ENCODE peak calls at places on chromosomes 1 and 21, in eight cellular contexts. S is breast epithelium; D is endothelial cell; J is AG09309; P is CD8-positive, alpha-beta T cell; A is GM10248; R is tibial artery; C is BE2C. N is an unnamed sample.

GRCh38 chr1:28934676-28935075 is 20.3 kb downstream of the EPB41 start:
- DNase-seq in R (no peak), A (no peak), J (no peak), P (no peak), S (no peak), D (no peak), C (no peak), N (no peak)

GRCh38 chr1:2132222-2133038 is 62.1 kb downstream of the FAAP20 start:
- DNase-seq in D (peak), C (peak), A (no peak), R (peak), P (peak), J (no peak), S (no peak), N (no peak)

GRCh38 chr1:247337250-247337746 is 5.6 kb upstream of the ZNF496 start:
- DNase-seq in R (no peak), S (no peak), P (no peak), D (no peak), A (no peak), J (no peak), C (no peak), N (no peak)

GRCh38 chr1:95640746-95641145 is 406.7 kb downstream of the RWDD3 start:
- DNase-seq in J (no peak), A (no peak), S (peak), D (no peak), P (no peak), C (peak), R (no peak), N (no peak)

GRCh38 chr21:45219517-45219916 is 68.2 kb downstream of the POFUT2 start:
- DNase-seq in R (no peak), D (no peak), C (no peak), S (no peak), A (no peak), J (no peak), P (no peak), N (no peak)

GRCh38 chr21:25956993-25957714 is 213.4 kb downstream of the APP start:
- DNase-seq in R (no peak), J (peak), S (no peak), A (no peak), P (no peak), D (no peak), C (no peak), N (no peak)

GRCh38 chr1:59601032-59601431 is 213.7 kb upstream of the HOOK1 start:
- DNase-seq in D (no peak), J (peak), S (no peak), A (no peak), C (no peak), P (no peak), R (peak), N (no peak)

GRCh38 chr1:206575165-206575893 is 36.9 kb downstream of the EIF2D start:
- DNase-seq in S (no peak), A (no peak), D (no peak), P (peak), R (no peak), J (peak), C (no peak), N (no peak)

GRCh38 chr1:100622037-100622436 is 84.1 kb downstream of the GPR88 start:
- DNase-seq in J (peak), D (no peak), C (no peak), P (no peak), R (no peak), A (no peak), S (no peak), N (no peak)

GRCh38 chr1:177869586-177869985 is 100.3 kb downstream of the SEC16B start:
- DNase-seq in R (no peak), A (no peak), J (no peak), S (no peak), C (no peak), P (no peak), D (no peak), N (no peak)

GRCh38 chr1:68919070-68919469 is 422.2 kb upstream of the DEPDC1 start:
- DNase-seq in P (no peak), A (no peak), D (no peak), R (no peak), S (no peak), J (no peak), C (no peak), N (no peak)

GRCh38 chr1:225999912-226000337 is 782 bp upstream of the SDE2 start:
- DNase-seq in R (no peak), D (no peak), A (peak), J (no peak), S (no peak), P (no peak), C (no peak), N (no peak)
- TF ChIP-seq CTCF in R (no peak), D (no peak), A (no peak), J (no peak), S (no peak), P (no peak), C (no peak), N (no peak)

GRCh38 chr21:19433623-19434022 is 1030.0 kb upstream of the TMPRSS15 start:
- DNase-seq in D (no peak), P (no peak), S (no peak), J (no peak), A (no peak), C (peak), R (no peak), N (no peak)
- TF ChIP-seq CTCF in D (no peak), P (no peak), S (no peak), J (no peak), A (no peak), C (no peak), R (no peak), N (no peak)

DNA sequence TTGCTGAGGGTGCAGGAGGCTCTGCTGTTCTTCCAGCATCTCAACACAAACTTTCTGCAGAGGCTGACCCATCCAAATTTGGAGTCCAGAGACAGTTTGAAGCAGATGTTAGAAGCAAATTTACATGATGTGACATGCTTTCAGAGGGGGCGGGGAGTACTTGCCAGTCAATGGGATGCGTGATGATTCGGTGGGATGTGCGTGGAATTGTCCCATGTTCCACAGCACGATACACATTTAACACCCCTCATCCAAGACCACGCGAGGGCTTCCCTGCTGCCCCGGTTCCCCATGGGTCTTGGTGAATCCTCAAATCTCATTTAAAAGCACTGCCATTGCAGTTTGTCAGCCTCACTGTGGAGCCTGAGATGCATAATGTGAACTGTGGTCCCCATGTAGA is 78.6 kb upstream of the TLR5 start:
- DNase-seq in R (no peak), C (no peak), D (no peak), S (no peak), J (no peak), A (no peak), P (no peak), N (no peak)
- TF ChIP-seq CTCF in R (no peak), C (no peak), D (no peak), S (no peak), J (no peak), A (no peak), P (no peak), N (no peak)

DNA sequence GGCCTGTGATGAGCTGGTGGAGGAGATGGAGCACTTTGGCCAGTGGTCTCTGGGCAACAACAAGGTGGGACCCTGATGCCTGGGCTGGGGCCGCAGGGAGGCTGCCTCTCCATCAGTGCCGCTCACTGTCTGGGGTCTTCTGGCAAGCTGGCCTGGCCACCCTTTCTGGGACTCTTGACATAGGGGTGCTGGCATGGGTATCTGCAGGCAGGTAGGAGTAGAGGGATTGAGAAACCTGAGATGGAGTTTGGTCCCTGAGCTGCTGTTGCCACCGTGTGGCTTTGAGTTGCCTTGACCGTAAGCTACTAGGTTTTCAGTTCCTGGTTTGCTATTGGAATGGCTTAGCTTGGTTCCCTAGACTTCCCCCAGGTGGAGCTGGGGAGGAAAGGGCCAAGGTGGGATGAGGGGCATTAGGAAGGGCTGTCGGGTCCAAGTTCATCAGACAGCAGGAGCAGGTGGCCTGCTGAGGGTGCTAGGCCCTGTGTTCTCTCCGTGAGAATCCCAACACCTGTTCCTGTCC is 13.2 kb upstream of the MFN2 start:
- DNase-seq in D (peak), A (peak), S (no peak), R (no peak), J (no peak), P (no peak), C (peak), N (no peak)
- TF ChIP-seq CTCF in D (no peak), A (peak), S (peak), R (peak), J (peak), P (no peak), C (peak), N (peak)

GRCh38 chr21:14858309-14858708 is 206.5 kb downstream of the NRIP1 start:
- DNase-seq in R (no peak), S (no peak), A (no peak), C (no peak), P (no peak), D (no peak), J (no peak), N (no peak)

GRCh38 chr21:14866859-14867560 is 197.8 kb downstream of the NRIP1 start:
- DNase-seq in C (no peak), J (no peak), A (no peak), R (no peak), D (no peak), S (no peak), P (no peak), N (peak)

GRCh38 chr21:14864211-14865021 is 200.4 kb downstream of the NRIP1 start:
- DNase-seq in J (peak), D (peak), C (peak), P (peak), A (peak), S (no peak), R (no peak), N (no peak)

GRCh38 chr21:14863745-14864210 is 201.0 kb downstream of the NRIP1 start:
- DNase-seq in D (no peak), A (no peak), J (no peak), S (no peak), R (no peak), P (no peak), C (no peak), N (no peak)

DNA sequence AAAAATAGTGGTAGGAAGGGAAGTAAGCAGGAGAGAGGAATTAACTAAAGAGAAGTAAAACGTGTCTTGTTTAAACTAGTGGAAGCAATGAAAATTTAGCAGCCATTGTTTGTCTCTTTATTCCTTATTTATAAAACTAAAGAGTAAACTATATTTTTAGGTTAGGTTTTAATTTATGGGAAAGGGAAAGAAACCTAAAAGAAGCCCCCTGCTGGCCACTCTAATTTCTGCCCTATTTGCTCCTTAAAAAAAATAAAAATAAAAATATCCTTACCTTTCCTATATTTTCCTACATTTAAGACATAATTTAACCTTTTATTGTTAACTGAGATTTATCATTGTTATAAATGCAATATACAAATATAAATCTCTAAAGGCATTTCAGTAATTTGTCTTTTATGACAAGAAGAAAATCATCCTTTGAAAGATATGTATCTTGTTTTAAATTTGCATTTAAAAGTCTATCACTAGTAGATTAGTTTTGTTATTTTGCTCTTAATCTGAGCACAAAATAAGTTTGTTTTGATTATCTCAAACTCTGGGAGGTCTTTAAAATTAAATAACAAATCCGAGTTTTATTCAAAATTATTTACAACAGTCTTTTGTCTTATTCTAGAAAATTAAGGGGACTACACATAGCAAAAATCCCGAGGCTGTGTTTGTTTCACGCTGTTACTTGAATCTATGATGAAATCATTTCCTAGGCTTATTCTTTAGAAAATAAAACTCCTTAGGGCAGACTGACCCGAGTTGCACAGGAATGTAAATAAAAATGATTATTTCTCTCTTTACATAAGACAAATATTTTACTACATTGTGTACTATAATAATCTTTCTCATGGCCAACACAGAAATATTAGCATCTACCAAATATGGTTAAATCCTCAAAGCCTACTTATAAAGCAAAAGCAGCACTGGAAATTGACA is 201.7 kb downstream of the NRIP1 start:
- DNase-seq in R (no peak), P (no peak), D (peak), C (peak), A (no peak), J (no peak), S (no peak), N (no peak)
- TF ChIP-seq CTCF in R (peak), P (peak), D (peak), C (peak), A (no peak), J (peak), S (peak), N (no peak)

N was measured in keratinocyte.